ENCODE peak calls at places on chromosome 7, in nine cellular contexts. N is BE2C; P is H54; X is putamen; C is effector CD4-positive, alpha-beta T cell; D is C1 segment of cervical spinal cord; G is activated T-helper 2 cell treated with anti-CD3 and anti-CD28 coated beads, Interferon-gamma antibody, Interleukin-2, Interleukin-4, amounts not matched to agents 10 μg/mL and 5 μg/mL and 100 μg/mL, durations not matched to agents 14 hours and 24 hours and 36 hours; B is hypothalamus; Z is non-pigmented ciliary epithelial cell. E is an unnamed sample.

GRCh38 chr7:12069757-12070156 is 141.3 kb upstream of the TMEM106B start:
- DNase-seq in X (no peak), P (no peak), Z (no peak), C (no peak), D (no peak), N (no peak), B (no peak), G (no peak), E (no peak)

GRCh38 chr7:137893143-137893742 is 46.5 kb upstream of the DGKI start:
- DNase-seq in X (no peak), P (no peak), N (no peak), B (no peak), C (no peak), Z (no peak), G (no peak), D (no peak), E (no peak)

GRCh38 chr7:19209297-19209696 is 64.1 kb upstream of the FERD3L start:
- DNase-seq in Z (no peak), G (no peak), B (no peak), D (no peak), P (no peak), X (no peak), N (no peak), C (no peak), E (no peak)

GRCh38 chr7:23246540-23246939 is at the start of gene GPNMB:
- DNase-seq in X (no peak), P (peak), D (no peak), N (no peak), B (no peak), Z (no peak), C (no peak), G (no peak), E (peak)

GRCh38 chr7:105775580-105775979 is 100.8 kb downstream of the ATXN7L1 start:
- DNase-seq in Z (no peak), G (no peak), D (no peak), C (no peak), X (no peak), B (no peak), N (no peak), P (no peak), E (no peak)

GRCh38 chr7:112481833-112482669 is 1.3 kb downstream of the LSMEM1 start:
- DNase-seq in G (no peak), C (no peak), P (peak), X (peak), D (no peak), B (no peak), Z (peak), N (peak), E (peak)

GRCh38 chr7:148733496-148733895 is 34.8 kb downstream of the CUL1 start:
- DNase-seq in Z (no peak), N (no peak), G (no peak), B (no peak), P (no peak), C (no peak), X (no peak), D (no peak), E (no peak)

GRCh38 chr7:29988391-29989256 is 977 bp downstream of the SCRN1 start:
- DNase-seq in P (peak), C (no peak), Z (peak), N (peak), G (no peak), X (peak), D (no peak), B (peak), E (peak)

GRCh38 chr7:38211940-38212339 is 33.9 kb downstream of the STARD3NL start:
- DNase-seq in D (peak), P (no peak), Z (no peak), B (peak), C (no peak), N (no peak), X (no peak), G (no peak), E (no peak)

GRCh38 chr7:111697771-111698170 is 135.5 kb upstream of the IMMP2L start:
- DNase-seq in B (no peak), P (no peak), D (no peak), G (no peak), C (no peak), X (no peak), Z (no peak), N (no peak), E (no peak)

GRCh38 chr7:133652547-133652946 is 399.7 kb downstream of the EXOC4 start:
- DNase-seq in C (no peak), B (no peak), D (no peak), Z (no peak), G (no peak), N (no peak), X (no peak), P (no peak), E (no peak)

GRCh38 chr7:127995866-127996215 is 35.4 kb downstream of the LRRC4 start:
- DNase-seq in N (no peak), P (no peak), Z (no peak), D (no peak), C (no peak), B (no peak), G (no peak), X (no peak), E (no peak)

GRCh38 chr7:100486753-100487446 is 3.2 kb downstream of the NYAP1 start:
- DNase-seq in B (no peak), D (no peak), Z (no peak), C (no peak), N (no peak), X (no peak), G (no peak), P (no peak), E (no peak)

E was measured in kidney epithelial cell.